ENCODE peak calls at places on chromosome 11, in ten cellular contexts. One of them, this sample, is unnamed. For H3K4me1, the result is how much of the 10 kb centered on the place peaks cover.

GRCh38 chr11:110429614-110430266 is at the start of gene FDX1:
- DNase-seq in ovary: peak
- DNase-seq in Peyer's patch: peak
- DNase-seq in suprapubic skin: peak
- DNase-seq in HCT116: peak
- DNase-seq in right lobe of liver: peak
- DNase-seq in A549: peak
- DNase-seq in IMR-90: peak
- DNase-seq in uterus: peak
- DNase-seq in esophagus muscularis mucosa: peak
- DNase-seq in this sample: peak

GRCh38 chr11:130761560-130762220 is 154.6 kb downstream of the SNX19 start:
- DNase-seq in ovary: no peak
- DNase-seq in Peyer's patch: no peak
- DNase-seq in suprapubic skin: no peak
- DNase-seq in HCT116: no peak
- DNase-seq in right lobe of liver: no peak
- DNase-seq in A549: no peak
- DNase-seq in IMR-90: no peak
- DNase-seq in uterus: no peak
- DNase-seq in esophagus muscularis mucosa: peak
- DNase-seq in this sample: no peak

GRCh38 chr11:70233511-70233919 is 30.4 kb downstream of the FADD start:
- DNase-seq in ovary: no peak
- DNase-seq in Peyer's patch: no peak
- DNase-seq in suprapubic skin: no peak
- DNase-seq in HCT116: peak
- DNase-seq in right lobe of liver: no peak
- DNase-seq in A549: peak
- DNase-seq in IMR-90: peak
- DNase-seq in uterus: peak
- DNase-seq in esophagus muscularis mucosa: no peak
- DNase-seq in this sample: no peak

GRCh38 chr11:3840289-3840869 is 380 bp downstream of the RHOG start:
- DNase-seq in ovary: no peak
- DNase-seq in Peyer's patch: no peak
- DNase-seq in suprapubic skin: peak
- DNase-seq in HCT116: no peak
- DNase-seq in right lobe of liver: peak
- DNase-seq in A549: no peak
- DNase-seq in IMR-90: no peak
- DNase-seq in uterus: no peak
- DNase-seq in esophagus muscularis mucosa: no peak
- DNase-seq in this sample: no peak

GRCh38 chr11:47905358-47906059 is 57.4 kb upstream of the NUP160 start:
- DNase-seq in ovary: no peak
- DNase-seq in Peyer's patch: no peak
- DNase-seq in suprapubic skin: no peak
- DNase-seq in HCT116: no peak
- DNase-seq in right lobe of liver: no peak
- DNase-seq in A549: no peak
- DNase-seq in IMR-90: peak
- DNase-seq in uterus: no peak
- DNase-seq in esophagus muscularis mucosa: no peak
- DNase-seq in this sample: no peak

GRCh38 chr11:17544181-17544622 is at the start of gene USH1C:
- DNase-seq in ovary: no peak
- DNase-seq in Peyer's patch: no peak
- DNase-seq in suprapubic skin: no peak
- DNase-seq in HCT116: peak
- DNase-seq in right lobe of liver: no peak
- DNase-seq in A549: peak
- DNase-seq in IMR-90: no peak
- DNase-seq in uterus: no peak
- DNase-seq in esophagus muscularis mucosa: no peak
- DNase-seq in this sample: no peak

GRCh38 chr11:32952421-32952820 is 59.8 kb downstream of the QSER1 start:
- DNase-seq in ovary: no peak
- DNase-seq in Peyer's patch: no peak
- DNase-seq in suprapubic skin: no peak
- DNase-seq in HCT116: no peak
- DNase-seq in right lobe of liver: no peak
- DNase-seq in A549: no peak
- DNase-seq in IMR-90: no peak
- DNase-seq in uterus: no peak
- DNase-seq in esophagus muscularis mucosa: no peak
- DNase-seq in this sample: no peak

GRCh38 chr11:91326751-91327150 is 897.9 kb upstream of the FAT3 start:
- DNase-seq in ovary: no peak
- DNase-seq in Peyer's patch: no peak
- DNase-seq in suprapubic skin: no peak
- DNase-seq in HCT116: no peak
- DNase-seq in right lobe of liver: no peak
- DNase-seq in A549: no peak
- DNase-seq in IMR-90: no peak
- DNase-seq in uterus: no peak
- DNase-seq in esophagus muscularis mucosa: no peak
- DNase-seq in this sample: no peak

GRCh38 chr11:47177229-47177845 is 658 bp upstream of the ARFGAP2 start:
- DNase-seq in ovary: no peak
- DNase-seq in Peyer's patch: peak
- DNase-seq in suprapubic skin: no peak
- DNase-seq in HCT116: peak
- DNase-seq in right lobe of liver: peak
- DNase-seq in A549: peak
- DNase-seq in IMR-90: peak
- DNase-seq in uterus: peak
- DNase-seq in esophagus muscularis mucosa: peak
- DNase-seq in this sample: peak

GRCh38 chr11:44964526-44965209 is 14.0 kb upstream of the TP53I11 start:
- DNase-seq in ovary: no peak
- DNase-seq in Peyer's patch: no peak
- DNase-seq in suprapubic skin: no peak
- DNase-seq in HCT116: no peak
- DNase-seq in right lobe of liver: no peak
- DNase-seq in A549: no peak
- DNase-seq in IMR-90: no peak
- DNase-seq in uterus: no peak
- DNase-seq in esophagus muscularis mucosa: no peak
- DNase-seq in this sample: no peak

GRCh38 chr11:32231909-32232493 is 141.1 kb downstream of the RCN1 start:
- DNase-seq in ovary: no peak
- DNase-seq in Peyer's patch: no peak
- DNase-seq in suprapubic skin: no peak
- DNase-seq in HCT116: peak
- DNase-seq in right lobe of liver: no peak
- DNase-seq in A549: peak
- DNase-seq in IMR-90: peak
- DNase-seq in uterus: no peak
- DNase-seq in esophagus muscularis mucosa: peak
- DNase-seq in this sample: no peak

GRCh38 chr11:58727415-58727797 is 4.3 kb downstream of the GLYAT start:
- DNase-seq in ovary: no peak
- DNase-seq in Peyer's patch: no peak
- DNase-seq in suprapubic skin: no peak
- DNase-seq in HCT116: no peak
- DNase-seq in right lobe of liver: no peak
- DNase-seq in A549: no peak
- DNase-seq in IMR-90: no peak
- DNase-seq in uterus: no peak
- DNase-seq in esophagus muscularis mucosa: no peak
- DNase-seq in this sample: no peak

GRCh38 chr11:131934006-131934405 is 563.6 kb downstream of the NTM start:
- DNase-seq in ovary: no peak
- DNase-seq in Peyer's patch: no peak
- DNase-seq in suprapubic skin: no peak
- DNase-seq in HCT116: no peak
- DNase-seq in right lobe of liver: no peak
- DNase-seq in A549: no peak
- DNase-seq in IMR-90: no peak
- DNase-seq in uterus: no peak
- DNase-seq in esophagus muscularis mucosa: no peak
- DNase-seq in this sample: no peak

GRCh38 chr11:26330255-26330654 is 1.7 kb upstream of the ANO3 start:
- DNase-seq in ovary: no peak
- DNase-seq in Peyer's patch: no peak
- DNase-seq in suprapubic skin: no peak
- DNase-seq in HCT116: no peak
- DNase-seq in right lobe of liver: no peak
- DNase-seq in A549: no peak
- DNase-seq in IMR-90: no peak
- DNase-seq in uterus: no peak
- DNase-seq in esophagus muscularis mucosa: no peak
- DNase-seq in this sample: no peak

DNA sequence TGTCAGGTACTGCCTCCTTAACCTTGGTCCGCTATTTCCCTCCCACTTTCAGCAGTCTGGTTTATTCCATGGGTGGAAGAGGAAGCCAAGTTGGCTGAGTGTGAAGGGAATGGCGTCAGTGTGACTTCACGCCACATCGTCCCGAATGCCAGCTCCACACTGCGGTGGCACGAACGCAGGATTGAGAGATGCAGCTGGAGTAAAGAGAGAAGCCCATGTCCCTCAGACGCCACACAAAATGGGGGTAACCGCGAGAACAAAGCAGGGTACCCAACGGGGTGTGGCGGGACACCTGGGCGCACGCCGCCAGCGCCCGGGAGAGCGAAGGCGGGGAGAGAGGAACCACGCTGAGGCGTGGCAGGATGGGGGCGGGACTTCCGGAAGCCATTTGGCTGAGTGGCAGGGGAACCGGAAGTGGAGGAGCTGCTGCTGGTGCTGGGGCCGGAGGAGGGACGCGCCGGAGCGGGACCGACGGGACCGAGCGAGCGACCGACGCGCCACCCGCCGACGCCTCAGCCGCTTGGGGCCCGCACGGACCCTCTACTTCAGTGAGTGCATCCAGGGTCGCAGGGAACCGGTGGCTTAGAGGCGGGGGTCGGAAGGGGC is at the start of gene PAFAH1B2:
- DNase-seq in ovary: peak
- DNase-seq in Peyer's patch: peak
- DNase-seq in suprapubic skin: peak
- DNase-seq in HCT116: peak
- DNase-seq in right lobe of liver: peak
- DNase-seq in A549: peak
- DNase-seq in IMR-90: peak
- DNase-seq in uterus: peak
- DNase-seq in esophagus muscularis mucosa: peak
- DNase-seq in this sample: peak
- TF ChIP-seq POLR2A in ovary: no peak
- TF ChIP-seq POLR2A in Peyer's patch: peak
- TF ChIP-seq POLR2A in suprapubic skin: no peak
- TF ChIP-seq POLR2A in HCT116: peak
- TF ChIP-seq POLR2A in right lobe of liver: peak
- TF ChIP-seq POLR2A in A549: peak
- TF ChIP-seq POLR2A in IMR-90: peak
- TF ChIP-seq POLR2A in uterus: peak
- TF ChIP-seq POLR2A in esophagus muscularis mucosa: peak
- TF ChIP-seq POLR2A in this sample: peak

GRCh38 chr11:65611028-65611757 is 2.8 kb downstream of the MAP3K11 start:
- DNase-seq in ovary: peak
- DNase-seq in Peyer's patch: no peak
- DNase-seq in suprapubic skin: no peak
- DNase-seq in HCT116: no peak
- DNase-seq in right lobe of liver: no peak
- DNase-seq in A549: no peak
- DNase-seq in IMR-90: no peak
- DNase-seq in uterus: no peak
- DNase-seq in esophagus muscularis mucosa: no peak
- DNase-seq in this sample: no peak

GRCh38 chr11:65607614-65608426 is 6.2 kb downstream of the MAP3K11 start:
- DNase-seq in ovary: no peak
- DNase-seq in Peyer's patch: no peak
- DNase-seq in suprapubic skin: no peak
- DNase-seq in HCT116: no peak
- DNase-seq in right lobe of liver: no peak
- DNase-seq in A549: no peak
- DNase-seq in IMR-90: no peak
- DNase-seq in uterus: no peak
- DNase-seq in esophagus muscularis mucosa: no peak
- DNase-seq in this sample: no peak

GRCh38 chr11:65609236-65609635 is 4.8 kb downstream of the MAP3K11 start:
- DNase-seq in ovary: peak
- DNase-seq in Peyer's patch: no peak
- DNase-seq in suprapubic skin: no peak
- DNase-seq in HCT116: no peak
- DNase-seq in right lobe of liver: no peak
- DNase-seq in A549: no peak
- DNase-seq in IMR-90: no peak
- DNase-seq in uterus: no peak
- DNase-seq in esophagus muscularis mucosa: no peak
- DNase-seq in this sample: no peak

GRCh38 chr11:65611758-65612603 is 2.0 kb downstream of the MAP3K11 start:
- DNase-seq in ovary: peak
- DNase-seq in Peyer's patch: no peak
- DNase-seq in suprapubic skin: no peak
- DNase-seq in HCT116: no peak
- DNase-seq in right lobe of liver: no peak
- DNase-seq in A549: no peak
- DNase-seq in IMR-90: peak
- DNase-seq in uterus: no peak
- DNase-seq in esophagus muscularis mucosa: no peak
- DNase-seq in this sample: no peak

GRCh38 chr11:65609711-65610110 is 4.3 kb downstream of the MAP3K11 start:
- DNase-seq in ovary: peak
- DNase-seq in Peyer's patch: no peak
- DNase-seq in suprapubic skin: no peak
- DNase-seq in HCT116: no peak
- DNase-seq in right lobe of liver: no peak
- DNase-seq in A549: no peak
- DNase-seq in IMR-90: no peak
- DNase-seq in uterus: no peak
- DNase-seq in esophagus muscularis mucosa: no peak
- DNase-seq in this sample: no peak
- H3K27ac ChIP-seq in ovary: no peak
- H3K27ac ChIP-seq in Peyer's patch: no peak
- H3K27ac ChIP-seq in suprapubic skin: no peak
- H3K27ac ChIP-seq in HCT116: peak
- H3K27ac ChIP-seq in right lobe of liver: no peak
- H3K27ac ChIP-seq in A549: no peak
- H3K27ac ChIP-seq in IMR-90: no peak
- H3K27ac ChIP-seq in uterus: peak
- H3K27ac ChIP-seq in esophagus muscularis mucosa: peak
- H3K27ac ChIP-seq in this sample: no peak

GRCh38 chr11:75878968-75879367 is 64.0 kb downstream of the UVRAG start:
- DNase-seq in ovary: no peak
- DNase-seq in Peyer's patch: no peak
- DNase-seq in suprapubic skin: no peak
- DNase-seq in HCT116: no peak
- DNase-seq in right lobe of liver: no peak
- DNase-seq in A549: no peak
- DNase-seq in IMR-90: no peak
- DNase-seq in uterus: no peak
- DNase-seq in esophagus muscularis mucosa: no peak
- DNase-seq in this sample: no peak
- H3K4me1 ChIP-seq in ovary: under half
- H3K4me1 ChIP-seq in Peyer's patch: under half
- H3K4me1 ChIP-seq in suprapubic skin: under half
- H3K4me1 ChIP-seq in HCT116: under half
- H3K4me1 ChIP-seq in right lobe of liver: under half
- H3K4me1 ChIP-seq in A549: under half
- H3K4me1 ChIP-seq in IMR-90: under half
- H3K4me1 ChIP-seq in uterus: under half
- H3K4me1 ChIP-seq in esophagus muscularis mucosa: under half
- H3K4me1 ChIP-seq in this sample: under half

GRCh38 chr11:104968856-104969776 is 742 bp upstream of the CASP4 start:
- DNase-seq in ovary: peak
- DNase-seq in Peyer's patch: no peak
- DNase-seq in suprapubic skin: no peak
- DNase-seq in HCT116: no peak
- DNase-seq in right lobe of liver: peak
- DNase-seq in A549: no peak
- DNase-seq in IMR-90: peak
- DNase-seq in uterus: peak
- DNase-seq in esophagus muscularis mucosa: no peak
- DNase-seq in this sample: peak
- TF ChIP-seq POLR2A in ovary: no peak
- TF ChIP-seq POLR2A in Peyer's patch: no peak
- TF ChIP-seq POLR2A in suprapubic skin: no peak
- TF ChIP-seq POLR2A in HCT116: no peak
- TF ChIP-seq POLR2A in right lobe of liver: no peak
- TF ChIP-seq POLR2A in A549: no peak
- TF ChIP-seq POLR2A in IMR-90: no peak
- TF ChIP-seq POLR2A in uterus: no peak
- TF ChIP-seq POLR2A in esophagus muscularis mucosa: no peak
- TF ChIP-seq POLR2A in this sample: no peak